ENCODE peak calls at places on chromosome 19, in five cellular contexts. G, F, O, V and A are unnamed samples.
A peak's percentile ranks its signal among the peaks of the same experiment; 100 is the strongest.

GRCh38 chr19:44992336-44993163 is 8.7 kb upstream of the RELB start:
- DNase-seq in G (no peak), F (no peak), O (no peak), V (no peak), A (no peak)

GRCh38 chr19:14582894-14583340 is at the start of gene CLEC17A:
- DNase-seq in G (no peak), F (no peak), O (no peak), V (no peak), A (peak; percentile 62)

GRCh38 chr19:15402411-15403150 is 16.2 kb downstream of the AKAP8L start:
- DNase-seq in G (peak; percentile 49), F (no peak), O (no peak), V (peak; percentile 83), A (no peak)

GRCh38 chr19:55695511-55696290 is 20.7 kb downstream of the EPN1 start:
- DNase-seq in G (peak; percentile 11), F (no peak), O (no peak), V (no peak), A (no peak)

GRCh38 chr19:17128403-17128802 is 52.8 kb downstream of the MYO9B start:
- DNase-seq in G (no peak), F (no peak), O (no peak), V (no peak), A (no peak)

GRCh38 chr19:48329167-48329891 is 4.0 kb downstream of the EMP3 start:
- DNase-seq in G (no peak), F (no peak), O (no peak), V (no peak), A (peak; percentile 39)

GRCh38 chr19:31356587-31357314 is 7.5 kb upstream of the TSHZ3 start:
- DNase-seq in G (peak; percentile 34), F (no peak), O (no peak), V (peak; percentile 58), A (no peak)

GRCh38 chr19:16637535-16637934 is 9.5 kb upstream of the MED26 start:
- DNase-seq in G (no peak), F (no peak), O (no peak), V (no peak), A (no peak)

GRCh38 chr19:19775891-19776205 is 42.9 kb upstream of the ZNF14 start:
- DNase-seq in G (no peak), F (no peak), O (no peak), V (peak; percentile 50), A (no peak)

GRCh38 chr19:291561-292280 is 518 bp upstream of the PLPP2 start:
- DNase-seq in G (no peak), F (no peak), O (no peak), V (peak; percentile 23), A (no peak)

GRCh38 chr19:14997981-14998380 is 18.3 kb upstream of the SLC1A6 start:
- DNase-seq in G (no peak), F (no peak), O (no peak), V (no peak), A (no peak)

GRCh38 chr19:5107432-5108122 is 138.7 kb downstream of the KDM4B start:
- DNase-seq in G (peak; percentile 51), F (no peak), O (no peak), V (no peak), A (no peak)

GRCh38 chr19:54379187-54379678 is 14.5 kb upstream of the LAIR1 start:
- DNase-seq in G (no peak), F (no peak), O (no peak), V (no peak), A (no peak)

GRCh38 chr19:18091217-18091608 is 4.5 kb upstream of the IL12RB1 start:
- DNase-seq in G (peak; percentile 52), F (peak; percentile 53), O (no peak), V (peak; percentile 69), A (peak; percentile 64)

GRCh38 chr19:52945652-52946321 is 16.9 kb downstream of the ZNF816 start:
- DNase-seq in G (no peak), F (no peak), O (no peak), V (no peak), A (no peak)

GRCh38 chr19:55118401-55118991 is 1.1 kb upstream of the PPP1R12C start:
- DNase-seq in G (peak; percentile 65), F (peak; percentile 41), O (no peak), V (peak; percentile 74), A (peak; percentile 50)

GRCh38 chr19:16778796-16779411 is 50.3 kb upstream of the SIN3B start:
- DNase-seq in G (peak; percentile 30), F (peak; percentile 41), O (no peak), V (no peak), A (peak; percentile 71)

GRCh38 chr19:13042443-13043130 is 47.3 kb downstream of the NFIX start:
- DNase-seq in G (no peak), F (no peak), O (no peak), V (no peak), A (no peak)

GRCh38 chr19:18502633-18503294 is 19.1 kb downstream of the ELL start:
- DNase-seq in G (peak; percentile 56), F (no peak), O (no peak), V (peak; percentile 75), A (no peak)

GRCh38 chr19:28497137-28497536 is 715.8 kb downstream of the UQCRFS1 start:
- DNase-seq in G (no peak), F (no peak), O (no peak), V (no peak), A (no peak)

GRCh38 chr19:30178721-30179402 is 193.3 kb upstream of the ZNF536 start:
- DNase-seq in G (no peak), F (no peak), O (peak; percentile 42), V (no peak), A (no peak)

GRCh38 chr19:33430674-33431277 is 57.3 kb downstream of the CEBPG start:
- DNase-seq in G (peak; percentile 59), F (peak; percentile 37), O (no peak), V (peak; percentile 84), A (peak; percentile 77)

GRCh38 chr19:15417699-15418098 is 1.1 kb downstream of the AKAP8L start:
- DNase-seq in G (no peak), F (no peak), O (no peak), V (peak; percentile 62), A (no peak)

GRCh38 chr19:8506402-8506957 is 4.0 kb upstream of the PRAM1 start:
- DNase-seq in G (no peak), F (no peak), O (no peak), V (no peak), A (no peak)

GRCh38 chr19:18393836-18394235 is 3.6 kb downstream of the LRRC25 start:
- DNase-seq in G (peak; percentile 54), F (no peak), O (no peak), V (no peak), A (no peak)

GRCh38 chr19:39765091-39766076 is 13.3 kb upstream of the LEUTX start:
- DNase-seq in G (no peak), F (peak; percentile 21), O (no peak), V (no peak), A (no peak)

GRCh38 chr19:7874080-7874856 is at the start of gene PRR36:
- DNase-seq in G (no peak), F (no peak), O (no peak), V (no peak), A (no peak)

GRCh38 chr19:40383668-40384248 is 6.2 kb downstream of the HIPK4 start:
- DNase-seq in G (no peak), F (no peak), O (no peak), V (no peak), A (no peak)

GRCh38 chr19:45757696-45758095 is 11.4 kb downstream of the SIX5 start:
- DNase-seq in G (no peak), F (no peak), O (no peak), V (no peak), A (no peak)

GRCh38 chr19:19176950-19177349 is 6.9 kb upstream of the MEF2B start:
- DNase-seq in G (no peak), F (no peak), O (no peak), V (no peak), A (no peak)

GRCh38 chr19:6772028-6772865 is at the start of gene VAV1:
- DNase-seq in G (peak; percentile 58), F (no peak), O (no peak), V (peak; percentile 72), A (peak; percentile 92)

GRCh38 chr19:4089946-4090345 is 23.2 kb upstream of the ZBTB7A start:
- DNase-seq in G (no peak), F (no peak), O (no peak), V (peak; percentile 46), A (no peak)

GRCh38 chr19:40465025-40465780 is at the start of gene BLVRB:
- DNase-seq in G (no peak), F (peak; percentile 61), O (no peak), V (no peak), A (no peak)

GRCh38 chr19:43574424-43575155 is 737 bp downstream of the XRCC1 start:
- DNase-seq in G (no peak), F (no peak), O (no peak), V (no peak), A (no peak)

GRCh38 chr19:47225746-47226425 is 5.1 kb downstream of the BBC3 start:
- DNase-seq in G (peak; percentile 89), F (peak; percentile 79), O (peak; percentile 96), V (peak; percentile 95), A (peak; percentile 98)
- TF ChIP-seq CTCF in G (peak; percentile 64), F (peak; percentile 36), O (peak; percentile 63), V (peak; percentile 54), A (no peak)

GRCh38 chr19:49491030-49491803 is 3.8 kb downstream of the RPL13A start:
- DNase-seq in G (no peak), F (no peak), O (no peak), V (no peak), A (no peak)

GRCh38 chr19:49488863-49489537 is 1.6 kb downstream of the RPL13A start:
- DNase-seq in G (no peak), F (no peak), O (no peak), V (no peak), A (no peak)

GRCh38 chr19:49490287-49491029 is 3.0 kb downstream of the RPL13A start:
- DNase-seq in G (no peak), F (no peak), O (no peak), V (no peak), A (no peak)

GRCh38 chr19:49488046-49488862 is 846 bp downstream of the RPL13A start:
- DNase-seq in G (no peak), F (no peak), O (no peak), V (no peak), A (no peak)

GRCh38 chr19:49489601-49490167 is 2.3 kb downstream of the RPL13A start:
- DNase-seq in G (no peak), F (no peak), O (no peak), V (no peak), A (no peak)
- TF ChIP-seq CTCF in G (no peak), F (no peak), O (no peak), V (no peak), A (peak; percentile 27)

DNA sequence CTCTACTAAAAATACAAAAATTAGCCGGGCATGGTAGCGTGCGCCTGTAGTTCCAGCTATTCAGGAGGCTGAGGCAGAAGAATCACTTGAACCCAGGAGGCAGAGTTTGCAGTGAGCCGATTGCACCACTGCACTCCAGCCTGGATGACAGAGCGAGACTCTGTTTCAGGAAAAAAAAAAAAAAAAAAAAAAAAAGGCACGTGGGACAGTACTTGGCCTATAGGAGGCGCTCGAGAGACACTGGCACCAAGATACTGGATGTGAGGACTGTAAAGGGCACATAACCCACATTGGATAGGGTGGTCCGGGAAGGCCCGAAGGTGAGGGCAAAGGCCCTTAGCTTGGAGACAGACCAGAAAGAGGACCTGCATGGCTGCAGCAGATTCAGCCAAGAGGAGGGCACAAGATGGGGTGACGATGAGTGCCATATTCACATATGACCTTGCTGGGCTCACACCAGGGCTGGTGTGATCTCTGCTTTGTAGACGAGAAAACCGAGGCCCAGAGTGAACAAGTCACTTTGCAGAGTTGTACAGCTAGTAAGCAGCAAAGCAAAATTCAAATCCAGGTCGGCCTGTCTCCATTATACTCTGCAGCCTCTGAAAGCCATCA is 89.4 kb downstream of the DPF1 start:
- DNase-seq in G (no peak), F (no peak), O (no peak), V (no peak), A (peak; percentile 58)
- TF ChIP-seq CTCF in G (peak; percentile 50), F (peak; percentile 28), O (no peak), V (peak; percentile 44), A (peak; percentile 37)

GRCh38 chr19:24033308-24033961 is 53.6 kb upstream of the ZNF254 start:
- DNase-seq in G (peak; percentile 90), F (peak; percentile 84), O (peak; percentile 97), V (peak; percentile 91), A (peak; percentile 94)
- TF ChIP-seq CTCF in G (peak; percentile 19), F (no peak), O (no peak), V (no peak), A (no peak)